ENCODE peak calls at places on chromosomes 4 and X, in nine cellular contexts. One of them, this sample, is unnamed.

GRCh38 chrX:43813898-43814297 is 68.4 kb downstream of the MAOB start:
- DNase-seq in lung: no peak
- DNase-seq in cardiac muscle cell: peak
- DNase-seq in upper lobe of right lung: no peak
- DNase-seq in GM20000: no peak
- DNase-seq in suprapubic skin: no peak
- DNase-seq in tibial artery: no peak
- DNase-seq in fibroblast of mammary gland: peak
- DNase-seq in epithelial cell of esophagus: peak
- DNase-seq in this sample: no peak

GRCh38 chr4:114040319-114041116 is 61.1 kb upstream of the ARSJ start:
- DNase-seq in lung: no peak
- DNase-seq in cardiac muscle cell: no peak
- DNase-seq in upper lobe of right lung: no peak
- DNase-seq in GM20000: no peak
- DNase-seq in suprapubic skin: no peak
- DNase-seq in tibial artery: no peak
- DNase-seq in fibroblast of mammary gland: no peak
- DNase-seq in epithelial cell of esophagus: no peak
- DNase-seq in this sample: peak

GRCh38 chrX:15301924-15302323 is 13.5 kb downstream of the ASB11 start:
- DNase-seq in lung: peak
- DNase-seq in cardiac muscle cell: no peak
- DNase-seq in upper lobe of right lung: peak
- DNase-seq in GM20000: no peak
- DNase-seq in suprapubic skin: no peak
- DNase-seq in tibial artery: peak
- DNase-seq in fibroblast of mammary gland: peak
- DNase-seq in epithelial cell of esophagus: peak
- DNase-seq in this sample: no peak

GRCh38 chrX:44314259-44314734 is 29.2 kb downstream of the EFHC2 start:
- DNase-seq in lung: no peak
- DNase-seq in cardiac muscle cell: peak
- DNase-seq in upper lobe of right lung: no peak
- DNase-seq in GM20000: no peak
- DNase-seq in suprapubic skin: no peak
- DNase-seq in tibial artery: no peak
- DNase-seq in fibroblast of mammary gland: peak
- DNase-seq in epithelial cell of esophagus: peak
- DNase-seq in this sample: peak

GRCh38 chrX:44291468-44292116 is 51.9 kb downstream of the EFHC2 start:
- DNase-seq in lung: no peak
- DNase-seq in cardiac muscle cell: no peak
- DNase-seq in upper lobe of right lung: no peak
- DNase-seq in GM20000: no peak
- DNase-seq in suprapubic skin: no peak
- DNase-seq in tibial artery: no peak
- DNase-seq in fibroblast of mammary gland: no peak
- DNase-seq in epithelial cell of esophagus: no peak
- DNase-seq in this sample: no peak

GRCh38 chrX:83934220-83934619 is 73.3 kb downstream of the CYLC1 start:
- DNase-seq in lung: no peak
- DNase-seq in cardiac muscle cell: peak
- DNase-seq in upper lobe of right lung: no peak
- DNase-seq in GM20000: no peak
- DNase-seq in suprapubic skin: no peak
- DNase-seq in tibial artery: no peak
- DNase-seq in fibroblast of mammary gland: no peak
- DNase-seq in epithelial cell of esophagus: no peak
- DNase-seq in this sample: no peak

GRCh38 chr4:159283697-159284492 is 181.0 kb downstream of the RAPGEF2 start:
- DNase-seq in lung: no peak
- DNase-seq in cardiac muscle cell: no peak
- DNase-seq in upper lobe of right lung: no peak
- DNase-seq in GM20000: no peak
- DNase-seq in suprapubic skin: no peak
- DNase-seq in tibial artery: no peak
- DNase-seq in fibroblast of mammary gland: peak
- DNase-seq in epithelial cell of esophagus: peak
- DNase-seq in this sample: peak

GRCh38 chr4:19993222-19993621 is 258.5 kb upstream of the SLIT2 start:
- DNase-seq in lung: no peak
- DNase-seq in cardiac muscle cell: no peak
- DNase-seq in upper lobe of right lung: no peak
- DNase-seq in GM20000: no peak
- DNase-seq in suprapubic skin: no peak
- DNase-seq in tibial artery: no peak
- DNase-seq in fibroblast of mammary gland: peak
- DNase-seq in epithelial cell of esophagus: no peak
- DNase-seq in this sample: no peak

GRCh38 chr4:183140911-183141320 is 41.9 kb downstream of the WWC2 start:
- DNase-seq in lung: no peak
- DNase-seq in cardiac muscle cell: no peak
- DNase-seq in upper lobe of right lung: no peak
- DNase-seq in GM20000: no peak
- DNase-seq in suprapubic skin: no peak
- DNase-seq in tibial artery: no peak
- DNase-seq in fibroblast of mammary gland: peak
- DNase-seq in epithelial cell of esophagus: peak
- DNase-seq in this sample: peak

DNA sequence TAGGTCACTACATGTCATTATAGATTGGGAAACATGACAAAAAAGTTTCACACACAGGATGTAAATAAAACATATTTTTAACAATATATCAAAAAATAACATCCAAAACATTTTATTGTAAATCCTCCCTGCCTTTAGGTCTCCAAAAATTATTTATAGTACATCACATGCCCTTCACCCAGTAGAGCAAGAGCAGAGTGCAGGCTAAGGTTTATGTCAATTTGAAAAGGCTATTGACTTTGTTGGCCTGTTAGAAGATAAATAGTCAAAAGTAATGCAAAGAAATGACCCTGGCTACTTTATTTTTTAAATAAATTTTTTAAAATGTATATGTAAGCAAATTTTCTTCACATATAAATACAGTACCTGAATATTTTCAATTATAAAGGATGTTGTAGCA is 983.7 kb downstream of the RAB28 start:
- DNase-seq in lung: no peak
- DNase-seq in cardiac muscle cell: no peak
- DNase-seq in upper lobe of right lung: no peak
- DNase-seq in GM20000: no peak
- DNase-seq in suprapubic skin: no peak
- DNase-seq in tibial artery: no peak
- DNase-seq in fibroblast of mammary gland: no peak
- DNase-seq in epithelial cell of esophagus: no peak
- DNase-seq in this sample: no peak
- TF ChIP-seq CTCF in lung: no peak
- TF ChIP-seq CTCF in cardiac muscle cell: no peak
- TF ChIP-seq CTCF in upper lobe of right lung: no peak
- TF ChIP-seq CTCF in GM20000: no peak
- TF ChIP-seq CTCF in suprapubic skin: no peak
- TF ChIP-seq CTCF in tibial artery: no peak
- TF ChIP-seq CTCF in fibroblast of mammary gland: no peak
- TF ChIP-seq CTCF in epithelial cell of esophagus: no peak
- TF ChIP-seq CTCF in this sample: no peak

DNA sequence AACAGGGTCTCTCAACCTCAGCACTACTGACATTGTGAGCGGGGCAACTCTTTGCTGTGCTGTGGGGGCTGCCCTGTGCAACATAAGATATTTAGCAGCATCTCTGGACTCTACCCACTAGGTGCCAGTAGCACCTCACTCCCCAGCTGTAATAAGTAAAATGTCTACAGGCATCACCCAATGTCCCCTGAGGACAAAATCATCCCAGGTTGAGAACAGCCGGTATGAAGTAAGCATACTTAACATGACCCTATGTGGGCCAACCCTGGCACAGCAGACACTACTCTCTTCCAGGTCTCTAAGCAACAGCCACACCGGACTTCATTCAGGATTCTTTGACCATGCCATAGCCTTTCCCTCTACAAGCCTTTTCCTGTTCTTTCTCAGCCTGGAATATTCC is 10.5 kb upstream of the MGST2 start:
- DNase-seq in lung: no peak
- DNase-seq in cardiac muscle cell: peak
- DNase-seq in upper lobe of right lung: no peak
- DNase-seq in GM20000: no peak
- DNase-seq in suprapubic skin: no peak
- DNase-seq in tibial artery: no peak
- DNase-seq in fibroblast of mammary gland: peak
- DNase-seq in epithelial cell of esophagus: peak
- DNase-seq in this sample: peak
- TF ChIP-seq CTCF in lung: no peak
- TF ChIP-seq CTCF in cardiac muscle cell: peak
- TF ChIP-seq CTCF in upper lobe of right lung: peak
- TF ChIP-seq CTCF in GM20000: no peak
- TF ChIP-seq CTCF in suprapubic skin: peak
- TF ChIP-seq CTCF in tibial artery: peak
- TF ChIP-seq CTCF in fibroblast of mammary gland: peak
- TF ChIP-seq CTCF in epithelial cell of esophagus: peak
- TF ChIP-seq CTCF in this sample: peak

GRCh38 chr4:88891636-88892035 is 165.3 kb downstream of the FAM13A start:
- DNase-seq in lung: no peak
- DNase-seq in cardiac muscle cell: no peak
- DNase-seq in upper lobe of right lung: no peak
- DNase-seq in GM20000: no peak
- DNase-seq in suprapubic skin: no peak
- DNase-seq in tibial artery: no peak
- DNase-seq in fibroblast of mammary gland: no peak
- DNase-seq in epithelial cell of esophagus: no peak
- DNase-seq in this sample: no peak
- TF ChIP-seq CTCF in lung: no peak
- TF ChIP-seq CTCF in cardiac muscle cell: no peak
- TF ChIP-seq CTCF in upper lobe of right lung: no peak
- TF ChIP-seq CTCF in GM20000: no peak
- TF ChIP-seq CTCF in suprapubic skin: no peak
- TF ChIP-seq CTCF in tibial artery: no peak
- TF ChIP-seq CTCF in fibroblast of mammary gland: no peak
- TF ChIP-seq CTCF in epithelial cell of esophagus: no peak
- TF ChIP-seq CTCF in this sample: no peak

GRCh38 chrX:73468376-73468775 is 21.5 kb downstream of the CDX4 start:
- DNase-seq in lung: no peak
- DNase-seq in cardiac muscle cell: no peak
- DNase-seq in upper lobe of right lung: no peak
- DNase-seq in GM20000: no peak
- DNase-seq in suprapubic skin: no peak
- DNase-seq in tibial artery: no peak
- DNase-seq in fibroblast of mammary gland: no peak
- DNase-seq in epithelial cell of esophagus: no peak
- DNase-seq in this sample: no peak
- TF ChIP-seq CTCF in lung: no peak
- TF ChIP-seq CTCF in cardiac muscle cell: no peak
- TF ChIP-seq CTCF in upper lobe of right lung: no peak
- TF ChIP-seq CTCF in GM20000: no peak
- TF ChIP-seq CTCF in suprapubic skin: no peak
- TF ChIP-seq CTCF in tibial artery: no peak
- TF ChIP-seq CTCF in fibroblast of mammary gland: no peak
- TF ChIP-seq CTCF in epithelial cell of esophagus: no peak
- TF ChIP-seq CTCF in this sample: no peak

GRCh38 chr4:54677416-54677815 is 19.7 kb downstream of the KIT start:
- DNase-seq in lung: no peak
- DNase-seq in cardiac muscle cell: no peak
- DNase-seq in upper lobe of right lung: no peak
- DNase-seq in GM20000: no peak
- DNase-seq in suprapubic skin: no peak
- DNase-seq in tibial artery: no peak
- DNase-seq in fibroblast of mammary gland: no peak
- DNase-seq in epithelial cell of esophagus: no peak
- DNase-seq in this sample: no peak
- TF ChIP-seq CTCF in lung: no peak
- TF ChIP-seq CTCF in cardiac muscle cell: no peak
- TF ChIP-seq CTCF in upper lobe of right lung: no peak
- TF ChIP-seq CTCF in GM20000: no peak
- TF ChIP-seq CTCF in suprapubic skin: no peak
- TF ChIP-seq CTCF in tibial artery: no peak
- TF ChIP-seq CTCF in fibroblast of mammary gland: no peak
- TF ChIP-seq CTCF in epithelial cell of esophagus: no peak
- TF ChIP-seq CTCF in this sample: no peak

GRCh38 chr4:139841464-139842195 is 176.0 kb downstream of the MGST2 start:
- DNase-seq in lung: no peak
- DNase-seq in cardiac muscle cell: peak
- DNase-seq in upper lobe of right lung: no peak
- DNase-seq in GM20000: no peak
- DNase-seq in suprapubic skin: no peak
- DNase-seq in tibial artery: no peak
- DNase-seq in fibroblast of mammary gland: no peak
- DNase-seq in epithelial cell of esophagus: no peak
- DNase-seq in this sample: no peak
- TF ChIP-seq CTCF in lung: no peak
- TF ChIP-seq CTCF in cardiac muscle cell: no peak
- TF ChIP-seq CTCF in upper lobe of right lung: no peak
- TF ChIP-seq CTCF in GM20000: no peak
- TF ChIP-seq CTCF in suprapubic skin: no peak
- TF ChIP-seq CTCF in tibial artery: no peak
- TF ChIP-seq CTCF in fibroblast of mammary gland: no peak
- TF ChIP-seq CTCF in epithelial cell of esophagus: no peak
- TF ChIP-seq CTCF in this sample: no peak

GRCh38 chr4:165345663-165346417 is 18.4 kb downstream of the MSMO1 start:
- DNase-seq in lung: no peak
- DNase-seq in cardiac muscle cell: no peak
- DNase-seq in upper lobe of right lung: no peak
- DNase-seq in GM20000: no peak
- DNase-seq in suprapubic skin: no peak
- DNase-seq in tibial artery: no peak
- DNase-seq in fibroblast of mammary gland: peak
- DNase-seq in epithelial cell of esophagus: no peak
- DNase-seq in this sample: peak
- TF ChIP-seq CTCF in lung: no peak
- TF ChIP-seq CTCF in cardiac muscle cell: no peak
- TF ChIP-seq CTCF in upper lobe of right lung: peak
- TF ChIP-seq CTCF in GM20000: no peak
- TF ChIP-seq CTCF in suprapubic skin: no peak
- TF ChIP-seq CTCF in tibial artery: peak
- TF ChIP-seq CTCF in fibroblast of mammary gland: peak
- TF ChIP-seq CTCF in epithelial cell of esophagus: peak
- TF ChIP-seq CTCF in this sample: peak

DNA sequence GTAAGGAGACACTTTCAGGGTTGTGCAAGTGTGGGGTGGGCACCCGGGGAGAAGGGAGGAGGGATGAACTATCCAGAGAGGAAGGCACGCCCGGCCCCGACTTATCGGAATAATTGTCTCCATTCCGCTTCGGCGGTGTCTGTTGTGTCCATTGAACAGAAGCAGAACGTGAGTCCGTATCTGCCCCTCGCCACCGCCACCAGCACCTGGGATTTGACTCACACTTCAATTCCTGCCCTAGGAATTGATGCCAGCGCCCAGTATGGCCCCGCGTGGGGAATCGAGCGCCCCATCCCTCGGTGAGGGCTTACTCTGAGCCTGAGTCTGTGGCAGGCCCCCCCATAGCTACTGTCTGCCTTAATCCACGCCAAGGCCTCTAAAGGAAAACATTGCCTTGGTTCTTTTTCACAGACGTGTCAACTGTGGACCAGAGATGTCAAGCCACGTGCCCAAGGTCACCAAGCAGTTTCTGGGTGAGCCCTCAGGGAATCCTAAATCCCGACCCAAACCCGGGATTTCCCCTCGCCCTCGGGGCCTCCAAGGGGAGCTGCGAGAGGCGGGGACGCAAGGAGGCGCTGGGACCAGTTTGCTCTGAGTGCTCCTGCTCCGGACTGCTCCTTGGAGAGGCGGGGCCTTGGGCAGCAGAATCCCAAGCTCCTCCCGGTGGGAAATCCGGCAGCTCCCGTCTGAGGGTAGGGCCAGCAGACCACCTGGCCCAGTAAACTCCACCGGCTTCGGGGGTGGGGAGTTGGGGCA is 12.9 kb downstream of the MSX1 start:
- DNase-seq in lung: no peak
- DNase-seq in cardiac muscle cell: peak
- DNase-seq in upper lobe of right lung: no peak
- DNase-seq in GM20000: no peak
- DNase-seq in suprapubic skin: no peak
- DNase-seq in tibial artery: no peak
- DNase-seq in fibroblast of mammary gland: no peak
- DNase-seq in epithelial cell of esophagus: no peak
- DNase-seq in this sample: no peak
- TF ChIP-seq CTCF in lung: no peak
- TF ChIP-seq CTCF in cardiac muscle cell: no peak
- TF ChIP-seq CTCF in upper lobe of right lung: no peak
- TF ChIP-seq CTCF in GM20000: no peak
- TF ChIP-seq CTCF in suprapubic skin: no peak
- TF ChIP-seq CTCF in tibial artery: no peak
- TF ChIP-seq CTCF in fibroblast of mammary gland: no peak
- TF ChIP-seq CTCF in epithelial cell of esophagus: no peak
- TF ChIP-seq CTCF in this sample: no peak

This sample was measured in astrocyte of the spinal cord.